ENCODE peak calls at places on chromosome 4, in seven cellular contexts. D, L, P, S, H, I and K are unnamed samples.

GRCh38 chr4:78065514-78066192 is 8.5 kb downstream of the FRAS1 start:
- DNase-seq in D (no peak), I (no peak), P (no peak), S (no peak), L (no peak), H (no peak), K (no peak)

GRCh38 chr4:77821775-77822174 is 2.6 kb upstream of the CNOT6L start:
- DNase-seq in D (no peak), P (no peak), S (no peak), I (no peak), L (no peak), H (no peak), K (no peak)

GRCh38 chr4:120052840-120053239 is 13.8 kb downstream of the MAD2L1 start:
- DNase-seq in P (peak; percentile 87), L (peak; percentile 9), H (no peak), D (peak; percentile 99), S (peak; percentile 91), I (peak; percentile 95), K (peak; percentile 89)

GRCh38 chr4:45363931-45364330 is 637.6 kb upstream of the GNPDA2 start:
- DNase-seq in P (no peak), D (peak; percentile 1), H (no peak), L (no peak), S (no peak), I (no peak), K (no peak)

GRCh38 chr4:76301775-76302162 is 4.8 kb upstream of the STBD1 start:
- DNase-seq in I (no peak), L (no peak), S (peak; percentile 1), H (no peak), P (peak; percentile 9), D (no peak), K (no peak)

GRCh38 chr4:157514711-157515110 is 294.2 kb downstream of the GRIA2 start:
- DNase-seq in I (no peak), D (no peak), L (no peak), P (no peak), S (no peak), H (peak; percentile 88), K (peak; percentile 19)

GRCh38 chr4:40056722-40057539 is at the start of gene N4BP2:
- DNase-seq in D (peak; percentile 77), L (peak; percentile 52), S (peak; percentile 63), P (peak; percentile 84), H (peak; percentile 92), I (no peak), K (peak; percentile 93)

GRCh38 chr4:2944091-2944482 is 19.1 kb downstream of the NOP14 start:
- DNase-seq in L (no peak), P (no peak), S (no peak), H (peak; percentile 28), D (no peak), I (no peak), K (no peak)

GRCh38 chr4:74623041-74623440 is 171.3 kb downstream of the BTC start:
- DNase-seq in P (peak; percentile 70), I (no peak), S (no peak), L (no peak), H (peak; percentile 63), D (peak; percentile 84), K (peak; percentile 64)

GRCh38 chr4:98568896-98569663 is 89.3 kb downstream of the TSPAN5 start:
- DNase-seq in I (no peak), D (peak; percentile 24), L (no peak), P (no peak), H (no peak), S (no peak), K (no peak)

GRCh38 chr4:33104190-33104773 is 2384.1 kb downstream of the PCDH7 start:
- DNase-seq in I (no peak), H (no peak), L (no peak), D (peak; percentile 6), P (peak; percentile 21), S (peak; percentile 49), K (no peak)

GRCh38 chr4:173272987-173273386 is 61.2 kb downstream of the HMGB2 start:
- DNase-seq in I (no peak), S (peak; percentile 53), H (no peak), D (peak; percentile 72), L (no peak), P (peak; percentile 63), K (peak; percentile 80)

GRCh38 chr4:188117631-188118030 is 8.2 kb upstream of the TRIML2 start:
- DNase-seq in S (no peak), H (no peak), I (no peak), L (no peak), P (no peak), D (no peak), K (no peak)

GRCh38 chr4:147543039-147543438 is 62.1 kb downstream of the EDNRA start:
- DNase-seq in P (peak; percentile 27), I (no peak), H (no peak), L (no peak), D (no peak), S (peak; percentile 54), K (no peak)

GRCh38 chr4:147548251-147548650 is 67.4 kb downstream of the EDNRA start:
- DNase-seq in P (no peak), I (no peak), L (no peak), D (no peak), S (no peak), H (no peak), K (no peak)

GRCh38 chr4:147547314-147548056 is 66.6 kb downstream of the EDNRA start:
- DNase-seq in L (no peak), P (peak; percentile 87), H (no peak), D (peak; percentile 83), I (no peak), S (peak; percentile 84), K (no peak)

GRCh38 chr4:147542229-147542990 is 61.5 kb downstream of the EDNRA start:
- DNase-seq in H (no peak), I (no peak), P (no peak), S (peak; percentile 64), D (no peak), L (no peak), K (peak; percentile 68)

GRCh38 chr4:147546341-147546740 is 65.4 kb downstream of the EDNRA start:
- DNase-seq in S (peak; percentile 96), L (no peak), D (peak; percentile 94), P (peak; percentile 95), I (peak; percentile 71), H (no peak), K (peak; percentile 60)
- H3K4me3 ChIP-seq in S (no peak overlapping the region), L (no peak overlapping the region), D (no peak overlapping the region), P (no peak overlapping the region), I (no peak overlapping the region), H (no peak overlapping the region), K (no peak overlapping the region)

DNA sequence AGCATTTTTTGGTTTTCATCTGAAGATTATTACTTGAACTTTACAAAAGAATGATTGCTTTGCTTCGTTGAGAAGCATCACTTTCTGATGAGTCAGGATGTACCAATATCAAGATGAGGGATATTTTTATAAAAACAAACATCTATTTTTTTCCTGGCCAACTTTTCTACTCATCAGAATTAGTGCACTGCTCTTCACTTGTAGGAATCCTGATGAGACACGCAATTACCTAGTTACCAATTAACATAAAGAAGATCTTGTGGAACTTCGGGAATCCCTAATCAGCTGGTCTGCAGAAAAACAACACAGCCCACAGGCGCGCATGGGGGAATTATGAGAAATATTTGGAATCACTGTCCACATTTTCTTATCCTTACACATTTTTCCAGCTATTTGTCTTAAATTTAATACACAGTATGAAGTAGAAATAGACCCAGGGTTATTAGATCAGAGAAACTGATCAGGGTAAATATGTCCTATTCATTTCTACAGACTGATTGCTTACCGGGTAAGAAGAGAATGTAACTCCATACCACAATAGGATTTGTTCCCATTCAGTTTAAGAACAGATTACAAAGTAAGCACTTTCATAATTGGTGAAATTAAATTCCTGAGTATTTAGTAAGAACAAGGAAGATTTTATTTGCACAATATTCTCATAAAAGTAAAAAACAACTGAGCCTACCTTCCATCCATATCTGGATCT is 50.9 kb downstream of the MFAP3L start:
- DNase-seq in P (no peak), H (no peak), I (no peak), S (peak; percentile 9), D (no peak), L (no peak), K (no peak)
- H3K4me3 ChIP-seq in P (no peak overlapping the region), H (no peak overlapping the region), I (no peak overlapping the region), S (no peak overlapping the region), D (no peak overlapping the region), L (no peak overlapping the region), K (no peak overlapping the region)

GRCh38 chr4:13547563-13548041 is 3.3 kb upstream of the NKX3-2 start:
- DNase-seq in I (no peak), L (no peak), P (peak; percentile 42), S (no peak), H (peak; percentile 79), D (no peak), K (peak; percentile 82)

GRCh38 chr4:13546855-13547562 is 2.7 kb upstream of the NKX3-2 start:
- DNase-seq in S (no peak), P (peak; percentile 47), D (no peak), H (peak; percentile 87), L (no peak), I (no peak), K (peak; percentile 53)

GRCh38 chr4:13548984-13549546 is 4.8 kb upstream of the NKX3-2 start:
- DNase-seq in I (peak; percentile 29), S (peak; percentile 33), H (peak; percentile 98), P (peak; percentile 81), D (peak; percentile 88), L (peak; percentile 90), K (peak; percentile 94)

GRCh38 chr4:13546374-13546854 is 2.1 kb upstream of the NKX3-2 start:
- DNase-seq in H (peak; percentile 58), L (no peak), D (no peak), I (no peak), P (peak; percentile 47), S (no peak), K (no peak)

DNA sequence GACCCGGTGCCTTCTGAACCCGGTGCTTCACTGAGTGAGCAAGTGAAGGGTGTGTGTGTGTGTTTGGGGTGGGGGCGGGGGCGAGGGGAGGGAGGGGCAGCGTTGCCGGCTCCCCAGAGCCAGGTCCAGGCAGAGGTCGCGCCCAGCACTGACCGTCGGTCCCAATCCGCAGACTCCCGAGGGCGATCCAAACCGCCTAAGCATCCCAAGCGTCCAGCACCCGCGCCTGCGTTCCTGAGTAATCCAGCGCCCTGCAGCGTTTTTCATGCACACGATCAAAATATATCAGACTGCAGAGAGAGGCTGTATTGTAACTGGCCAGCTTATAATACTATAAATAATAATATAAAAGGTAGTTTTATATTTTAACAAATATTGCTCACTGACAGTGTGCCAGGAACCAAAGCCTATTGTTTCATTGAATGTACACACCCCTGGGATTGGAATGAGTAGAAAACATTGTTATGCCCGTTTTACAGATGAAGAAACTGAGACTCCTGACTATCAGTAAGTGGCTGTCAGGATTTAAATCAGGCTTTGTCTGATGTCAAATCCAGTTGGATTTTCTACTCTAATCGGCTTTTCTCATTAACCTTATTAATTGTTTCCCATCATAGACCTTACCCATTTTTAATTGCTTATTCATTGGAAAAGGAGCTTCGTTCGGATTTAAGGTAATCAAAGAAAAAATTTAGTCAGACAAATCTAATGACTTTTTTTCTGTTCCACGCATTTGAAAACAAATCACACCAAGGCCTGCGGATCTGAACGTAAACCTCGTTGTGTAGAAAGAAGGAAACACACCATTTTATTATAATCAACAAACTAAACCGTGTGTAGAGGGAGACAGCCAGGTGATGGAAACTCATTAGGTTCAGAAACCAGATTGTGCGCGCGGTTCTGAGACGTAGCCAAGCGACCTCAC is 4.0 kb upstream of the NKX3-2 start:
- DNase-seq in H (no peak), I (no peak), L (no peak), D (no peak), P (peak; percentile 54), S (no peak), K (peak; percentile 57)
- H3K4me3 ChIP-seq in H (peak overlapping the region; percentile 73), I (no peak overlapping the region), L (no peak overlapping the region), D (no peak overlapping the region), P (peak overlapping the region; percentile 83), S (peak overlapping the region; percentile 65), K (peak overlapping the region; percentile 65)

DNA sequence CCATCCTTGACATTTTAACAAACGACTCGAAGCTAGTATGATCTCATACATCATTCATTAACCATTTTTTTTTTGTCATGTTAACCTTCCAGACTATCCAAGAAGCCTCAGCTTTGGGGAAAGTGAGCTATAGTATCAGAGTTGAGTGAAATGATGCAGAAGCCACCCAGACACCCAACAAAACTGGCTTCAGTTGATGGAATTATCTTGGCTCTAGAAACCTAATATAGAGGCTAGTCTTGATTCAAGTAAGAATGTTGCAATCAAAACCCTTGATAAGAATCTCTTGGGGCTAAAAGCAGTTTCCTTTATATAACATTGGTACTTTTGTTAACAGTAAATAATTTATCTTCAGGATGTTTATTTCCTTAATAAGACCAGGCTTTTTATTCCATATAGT is 7.8 kb downstream of the NAP1L5 start:
- DNase-seq in P (peak; percentile 13), D (peak; percentile 17), I (no peak), L (no peak), H (no peak), S (peak; percentile 30), K (peak; percentile 2)
- H3K4me3 ChIP-seq in P (no peak overlapping the region), D (no peak overlapping the region), I (no peak overlapping the region), L (no peak overlapping the region), H (no peak overlapping the region), S (no peak overlapping the region), K (no peak overlapping the region)